ENCODE peak calls at places on chromosomes 16 and 17, in ten cellular contexts. B is left cardiac atrium; C is left ventricle myocardium superior; W is psoas muscle; V is right cardiac atrium; H is effector memory CD8-positive, alpha-beta T cell; I is stimulated activated naive B cell treated with anti-CD40 and anti-IgM and Interleukin-4, amounts not matched to agents 10 μg/mL and 1 μg/mL and 100 μg/mL, for 72 hours; G is upper lobe of left lung; Q is naive thymus-derived CD4-positive, alpha-beta T cell; E is right lobe of liver. N is an unnamed sample.

GRCh38 chr16:2924901-2925820 is 13.4 kb downstream of the FLYWCH1 start:
- ATAC-seq in B (no peak), C (no peak), W (no peak), V (peak; percentile 11), H (no peak), I (no peak), G (no peak), Q (no peak), E (no peak), N (no peak)

GRCh38 chr16:3023415-3023668 is 400 bp downstream of the HCFC1R1 start:
- ATAC-seq in B (peak; percentile 6), C (peak; percentile 0), W (no peak), V (peak; percentile 1), H (no peak), I (no peak), G (peak; percentile 0), Q (no peak), E (no peak), N (no peak)

GRCh38 chr17:77504652-77505459 is 364.1 kb downstream of the SEC14L1 start:
- ATAC-seq in B (no peak), C (no peak), W (peak; percentile 5), V (no peak), H (no peak), I (no peak), G (no peak), Q (no peak), E (no peak), N (no peak)

GRCh38 chr17:1830288-1830687 is 483 bp downstream of the RPA1 start:
- ATAC-seq in B (no peak), C (no peak), W (no peak), V (no peak), H (peak; percentile 9), I (peak; percentile 17), G (no peak), Q (peak; percentile 3), E (no peak), N (no peak)

GRCh38 chr16:20898938-20899502 is 1.1 kb downstream of the DCUN1D3 start:
- ATAC-seq in B (no peak), C (no peak), W (no peak), V (no peak), H (no peak), I (no peak), G (no peak), Q (no peak), E (no peak), N (no peak)

GRCh38 chr16:46850619-46851555 is 19.9 kb upstream of the C16orf87 start:
- ATAC-seq in B (no peak), C (no peak), W (no peak), V (no peak), H (no peak), I (peak; percentile 54), G (no peak), Q (no peak), E (no peak), N (no peak)

GRCh38 chr16:1656808-1657617 is 21.1 kb upstream of the JPT2 start:
- ATAC-seq in B (peak; percentile 80), C (peak; percentile 96), W (no peak), V (peak; percentile 78), H (no peak), I (no peak), G (no peak), Q (no peak), E (no peak), N (no peak)

GRCh38 chr16:48383877-48384304 is 1.3 kb downstream of the SIAH1 start:
- ATAC-seq in B (no peak), C (peak; percentile 8), W (peak; percentile 20), V (no peak), H (no peak), I (no peak), G (no peak), Q (no peak), E (peak; percentile 45), N (no peak)

GRCh38 chr17:34562387-34562786 is 17.0 kb upstream of the TMEM132E start:
- ATAC-seq in B (no peak), C (no peak), W (no peak), V (no peak), H (no peak), I (peak; percentile 52), G (no peak), Q (peak; percentile 42), E (no peak), N (no peak)

GRCh38 chr17:31738488-31738887 is 120.6 kb downstream of the COPRS start:
- ATAC-seq in B (peak; percentile 24), C (peak; percentile 76), W (no peak), V (peak; percentile 19), H (no peak), I (no peak), G (no peak), Q (no peak), E (peak; percentile 84), N (no peak)

GRCh38 chr16:50626868-50627267 is 54.2 kb downstream of the SNX20 start:
- ATAC-seq in B (no peak), C (no peak), W (no peak), V (no peak), H (peak; percentile 45), I (peak; percentile 22), G (no peak), Q (peak; percentile 31), E (no peak), N (no peak)

GRCh38 chr17:8164815-8165131 is 2.0 kb upstream of the VAMP2 start:
- ATAC-seq in B (no peak), C (no peak), W (no peak), V (no peak), H (no peak), I (no peak), G (no peak), Q (no peak), E (no peak), N (no peak)

GRCh38 chr17:45705123-45706009 is 78.8 kb upstream of the CRHR1 start:
- ATAC-seq in B (no peak), C (no peak), W (no peak), V (no peak), H (no peak), I (peak; percentile 43), G (no peak), Q (no peak), E (no peak), N (no peak)

GRCh38 chr17:9810100-9810949 is 11.6 kb downstream of the GSG1L2 start:
- ATAC-seq in B (peak; percentile 56), C (peak; percentile 72), W (no peak), V (peak; percentile 73), H (no peak), I (no peak), G (no peak), Q (no peak), E (no peak), N (no peak)

GRCh38 chr16:70577256-70577698 is 53.7 kb downstream of the SF3B3 start:
- ATAC-seq in B (peak; percentile 60), C (no peak), W (peak; percentile 47), V (peak; percentile 5), H (no peak), I (peak; percentile 18), G (peak; percentile 5), Q (no peak), E (peak; percentile 11), N (no peak)

GRCh38 chr17:54974758-54975157 is 6.2 kb downstream of the STXBP4 start:
- ATAC-seq in B (no peak), C (no peak), W (no peak), V (no peak), H (no peak), I (no peak), G (no peak), Q (no peak), E (no peak), N (no peak)

GRCh38 chr17:5705081-5705875 is 121.0 kb upstream of the NLRP1 start:
- ATAC-seq in B (no peak), C (no peak), W (no peak), V (peak; percentile 72), H (no peak), I (no peak), G (no peak), Q (no peak), E (no peak), N (no peak)